ENCODE peak calls at places on chromosomes 3 and 15, in ten cellular contexts. F is NCI-H1092, B is fibroblast of mammary gland, P is C1 segment of cervical spinal cord, O is NCI-H748 treated with DMSO at 0.1 percent for 48 hours, S is ACHN, Y is GM10248, A is NCI-H2029, Q is tibial artery, J is uterus. H is an unnamed sample.

GRCh38 chr3:131036200-131036816 is 9.6 kb downstream of the NEK11 start:
- DNase-seq in F (no peak), P (no peak), J (no peak), S (no peak), B (peak; percentile 88), O (no peak), Y (no peak), Q (no peak), A (no peak), H (no peak)

GRCh38 chr3:171354706-171355582 is 105.3 kb downstream of the TNIK start:
- DNase-seq in Y (no peak), B (peak; percentile 54), J (no peak), O (no peak), S (no peak), A (no peak), F (no peak), P (no peak), Q (no peak), H (no peak)

GRCh38 chr15:70023064-70023768 is 74.5 kb downstream of the TLE3 start:
- DNase-seq in Y (peak; percentile 72), P (no peak), A (peak; percentile 76), J (no peak), Q (no peak), B (peak; percentile 87), F (no peak), S (peak; percentile 7), O (peak; percentile 10), H (no peak)

GRCh38 chr3:138898301-138898700 is 48.6 kb downstream of the FOXL2 start:
- DNase-seq in J (no peak), Q (no peak), P (no peak), S (no peak), A (no peak), O (no peak), Y (no peak), F (no peak), B (peak; percentile 19), H (no peak)

GRCh38 chr3:148903941-148904340 is 38.8 kb downstream of the CPA3 start:
- DNase-seq in J (no peak), P (no peak), Y (no peak), F (no peak), Q (no peak), B (no peak), A (no peak), O (no peak), S (no peak), H (no peak)

GRCh38 chr3:190513409-190514162 is at the start of gene IL1RAP:
- DNase-seq in Y (peak; percentile 93), F (peak; percentile 22), Q (peak; percentile 87), O (peak; percentile 30), S (peak; percentile 92), P (peak; percentile 57), J (peak; percentile 92), A (peak; percentile 41), B (peak; percentile 91), H (peak; percentile 95)

GRCh38 chr15:38299216-38299615 is 46.6 kb downstream of the SPRED1 start:
- DNase-seq in B (peak; percentile 91), P (no peak), Q (no peak), O (no peak), S (peak; percentile 55), Y (no peak), F (no peak), J (no peak), A (no peak), H (no peak)

GRCh38 chr3:180854887-180855286 is 57.6 kb upstream of the FXR1 start:
- DNase-seq in B (no peak), A (no peak), Q (no peak), F (no peak), S (no peak), Y (no peak), O (no peak), J (no peak), P (no peak), H (no peak)

GRCh38 chr3:119679874-119680273 is 2.7 kb upstream of the COX17 start:
- DNase-seq in O (no peak), A (no peak), Q (no peak), B (no peak), S (no peak), P (no peak), F (no peak), J (no peak), Y (no peak), H (no peak)

GRCh38 chr3:37609711-37610110 is 252.0 kb upstream of the CTDSPL start:
- DNase-seq in Y (no peak), F (no peak), O (no peak), P (no peak), B (no peak), J (no peak), S (no peak), A (no peak), Q (no peak), H (no peak)

GRCh38 chr15:98856540-98856907 is 151.1 kb downstream of the PGPEP1L start:
- DNase-seq in Y (no peak), J (no peak), P (no peak), O (no peak), S (no peak), B (peak; percentile 91), A (no peak), F (no peak), Q (no peak), H (no peak)

GRCh38 chr15:48336940-48337339 is 5.7 kb downstream of the DUT start:
- DNase-seq in B (peak; percentile 37), Q (no peak), S (peak; percentile 22), P (no peak), F (no peak), O (no peak), A (no peak), Y (no peak), J (no peak), H (no peak)

GRCh38 chr3:9949626-9950025 is 2.6 kb downstream of the PRRT3 start:
- DNase-seq in Y (no peak), J (no peak), O (no peak), S (no peak), A (no peak), P (no peak), Q (no peak), B (no peak), F (no peak), H (no peak)

GRCh38 chr15:40928351-40928974 is 677 bp upstream of the DLL4 start:
- DNase-seq in P (no peak), J (no peak), Q (no peak), O (peak; percentile 88), S (no peak), B (no peak), A (peak; percentile 70), Y (no peak), F (peak; percentile 60), H (peak; percentile 77)

GRCh38 chr3:45198264-45199260 is 27.5 kb downstream of the TMEM158 start:
- DNase-seq in Q (no peak), J (no peak), A (no peak), S (no peak), P (no peak), B (no peak), F (no peak), O (no peak), Y (no peak), H (no peak)

GRCh38 chr3:157836022-157836421 is 270.2 kb downstream of the SHOX2 start:
- DNase-seq in F (no peak), Y (no peak), S (no peak), B (no peak), A (no peak), O (no peak), Q (no peak), P (no peak), J (no peak), H (no peak)

GRCh38 chr3:16456784-16457415 is 56.6 kb downstream of the RFTN1 start:
- DNase-seq in J (no peak), P (no peak), F (no peak), O (no peak), A (no peak), Y (no peak), B (peak; percentile 74), Q (no peak), S (no peak), H (no peak)

GRCh38 chr3:134473868-134474546 is 11.8 kb downstream of the ANAPC13 start:
- DNase-seq in Q (peak; percentile 82), O (peak; percentile 21), A (peak; percentile 55), F (peak; percentile 69), P (no peak), J (peak; percentile 68), S (peak; percentile 80), Y (peak; percentile 50), B (peak; percentile 81), H (peak; percentile 21)

GRCh38 chr3:168088106-168088722 is 7.5 kb downstream of the GOLIM4 start:
- DNase-seq in Q (no peak), J (no peak), Y (peak; percentile 16), P (no peak), F (no peak), B (no peak), S (peak; percentile 52), O (no peak), A (no peak), H (no peak)

GRCh38 chr3:12342151-12342550 is 53.3 kb downstream of the PPARG start:
- DNase-seq in F (no peak), Q (no peak), J (no peak), Y (no peak), S (no peak), O (no peak), P (no peak), B (peak; percentile 36), A (no peak), H (no peak)

GRCh38 chr3:60720696-60721228 is 530.5 kb downstream of the FHIT start:
- DNase-seq in F (no peak), O (no peak), Y (no peak), B (peak; percentile 75), P (no peak), Q (no peak), A (no peak), S (no peak), J (no peak), H (no peak)

GRCh38 chr3:19947549-19948071 is 713 bp downstream of the RAB5A start:
- DNase-seq in P (no peak), B (peak; percentile 65), S (peak; percentile 33), J (peak; percentile 43), F (no peak), A (peak; percentile 58), Y (peak; percentile 34), O (peak; percentile 5), Q (peak; percentile 60), H (peak; percentile 3)